ENCODE peak calls at places on chromosome 9, in five cellular contexts. H, C, F, Z and M are unnamed samples.

GRCh38 chr9:133490865-133491655 is 12.2 kb upstream of the SLC2A6 start:
- DNase-seq in H (no peak), C (peak; percentile 22), F (no peak), Z (no peak), M (no peak)

GRCh38 chr9:73153793-73154227 is 2.1 kb downstream of the ANXA1 start:
- DNase-seq in H (no peak), C (no peak), F (peak; percentile 28), Z (no peak), M (peak; percentile 8)

GRCh38 chr9:36738318-36738975 is 165.8 kb downstream of the MELK start:
- DNase-seq in H (no peak), C (no peak), F (no peak), Z (no peak), M (peak; percentile 27)

GRCh38 chr9:121661328-121661727 is 9.9 kb downstream of the DAB2IP start:
- DNase-seq in H (no peak), C (no peak), F (no peak), Z (no peak), M (no peak)

GRCh38 chr9:2159521-2160417 is 144.6 kb downstream of the SMARCA2 start:
- DNase-seq in H (no peak), C (no peak), F (no peak), Z (no peak), M (no peak)

GRCh38 chr9:129778469-129778868 is 24.5 kb upstream of the TOR1B start:
- DNase-seq in H (no peak), C (no peak), F (no peak), Z (no peak), M (no peak)

GRCh38 chr9:36392489-36392888 is 7.6 kb downstream of the RNF38 start:
- DNase-seq in H (no peak), C (no peak), F (no peak), Z (no peak), M (no peak)

GRCh38 chr9:72687331-72687730 is 165.9 kb downstream of the TMC1 start:
- DNase-seq in H (no peak), C (no peak), F (no peak), Z (no peak), M (no peak)

GRCh38 chr9:14320272-14321245 is 6.6 kb upstream of the NFIB start:
- DNase-seq in H (no peak), C (no peak), F (no peak), Z (no peak), M (peak; percentile 66)

GRCh38 chr9:98142182-98142924 is 23.3 kb upstream of the TRIM14 start:
- DNase-seq in H (peak; percentile 51), C (peak; percentile 49), F (no peak), Z (no peak), M (no peak)

GRCh38 chr9:91158946-91159345 is 202.8 kb downstream of the AUH start:
- DNase-seq in H (no peak), C (no peak), F (no peak), Z (no peak), M (no peak)

GRCh38 chr9:97923529-97924108 is 1.3 kb upstream of the TRMO start:
- DNase-seq in H (peak; percentile 78), C (peak; percentile 59), F (peak; percentile 39), Z (peak; percentile 50), M (peak; percentile 51)

GRCh38 chr9:120950421-120951388 is 24.1 kb upstream of the TRAF1 start:
- DNase-seq in H (no peak), C (no peak), F (no peak), Z (no peak), M (no peak)

GRCh38 chr9:18595597-18595996 is 121.6 kb downstream of the ADAMTSL1 start:
- DNase-seq in H (no peak), C (no peak), F (no peak), Z (no peak), M (no peak)

GRCh38 chr9:36074870-36075532 is 38.3 kb downstream of the RECK start:
- DNase-seq in H (peak; percentile 17), C (peak; percentile 30), F (no peak), Z (no peak), M (no peak)

GRCh38 chr9:78788101-78788500 is 491.2 kb downstream of the PSAT1 start:
- DNase-seq in H (no peak), C (no peak), F (no peak), Z (no peak), M (no peak)

GRCh38 chr9:135951889-135952663 is 9.1 kb downstream of the UBAC1 start:
- DNase-seq in H (no peak), C (no peak), F (peak; percentile 94), Z (no peak), M (no peak)

GRCh38 chr9:36092509-36093215 is 43.9 kb upstream of the GLIPR2 start:
- DNase-seq in H (no peak), C (no peak), F (no peak), Z (peak; percentile 65), M (no peak)

GRCh38 chr9:1083325-1083913 is 33.3 kb downstream of the DMRT2 start:
- DNase-seq in H (no peak), C (peak; percentile 4), F (no peak), Z (no peak), M (peak; percentile 15)

GRCh38 chr9:92711146-92711545 is 41.2 kb upstream of the IPPK start:
- DNase-seq in H (no peak), C (no peak), F (no peak), Z (no peak), M (no peak)

GRCh38 chr9:18543406-18543965 is 69.5 kb downstream of the ADAMTSL1 start:
- DNase-seq in H (no peak), C (peak; percentile 49), F (no peak), Z (no peak), M (no peak)

GRCh38 chr9:108517591-108518365 is 338.0 kb downstream of the ACTL7B start:
- DNase-seq in H (no peak), C (no peak), F (no peak), Z (no peak), M (no peak)

GRCh38 chr9:110040788-110041187 is 167.2 kb downstream of the C9orf152 start:
- DNase-seq in H (peak; percentile 46), C (no peak), F (no peak), Z (no peak), M (no peak)

GRCh38 chr9:95193067-95193466 is 124.4 kb downstream of the FANCC start:
- DNase-seq in H (no peak), C (no peak), F (peak; percentile 15), Z (no peak), M (peak; percentile 17)

GRCh38 chr9:88476491-88477271 is 58.3 kb upstream of the NXNL2 start:
- DNase-seq in H (no peak), C (no peak), F (no peak), Z (peak; percentile 3), M (no peak)

GRCh38 chr9:87178353-87178752 is 231.0 kb upstream of the GAS1 start:
- DNase-seq in H (no peak), C (no peak), F (no peak), Z (no peak), M (no peak)

GRCh38 chr9:93346240-93347112 is 105.0 kb upstream of the FAM120A start:
- DNase-seq in H (no peak), C (peak; percentile 80), F (no peak), Z (no peak), M (no peak)

GRCh38 chr9:8020161-8020560 is 220.6 kb upstream of the DMAC1 start:
- DNase-seq in H (no peak), C (no peak), F (no peak), Z (no peak), M (no peak)
- TF ChIP-seq SMC3 in H (no peak), C (no peak), F (no peak), Z (no peak), M (no peak)

GRCh38 chr9:68501159-68501506 is 39.5 kb downstream of the TMEM252 start:
- DNase-seq in H (no peak), C (no peak), F (no peak), Z (no peak), M (no peak)

GRCh38 chr9:68502279-68502678 is 38.4 kb downstream of the TMEM252 start:
- DNase-seq in H (no peak), C (no peak), F (no peak), Z (no peak), M (no peak)

GRCh38 chr9:68497629-68498028 is 43.1 kb downstream of the TMEM252 start:
- DNase-seq in H (no peak), C (no peak), F (no peak), Z (no peak), M (no peak)

GRCh38 chr9:68498816-68499215 is 41.9 kb downstream of the TMEM252 start:
- DNase-seq in H (no peak), C (no peak), F (no peak), Z (no peak), M (no peak)

DNA sequence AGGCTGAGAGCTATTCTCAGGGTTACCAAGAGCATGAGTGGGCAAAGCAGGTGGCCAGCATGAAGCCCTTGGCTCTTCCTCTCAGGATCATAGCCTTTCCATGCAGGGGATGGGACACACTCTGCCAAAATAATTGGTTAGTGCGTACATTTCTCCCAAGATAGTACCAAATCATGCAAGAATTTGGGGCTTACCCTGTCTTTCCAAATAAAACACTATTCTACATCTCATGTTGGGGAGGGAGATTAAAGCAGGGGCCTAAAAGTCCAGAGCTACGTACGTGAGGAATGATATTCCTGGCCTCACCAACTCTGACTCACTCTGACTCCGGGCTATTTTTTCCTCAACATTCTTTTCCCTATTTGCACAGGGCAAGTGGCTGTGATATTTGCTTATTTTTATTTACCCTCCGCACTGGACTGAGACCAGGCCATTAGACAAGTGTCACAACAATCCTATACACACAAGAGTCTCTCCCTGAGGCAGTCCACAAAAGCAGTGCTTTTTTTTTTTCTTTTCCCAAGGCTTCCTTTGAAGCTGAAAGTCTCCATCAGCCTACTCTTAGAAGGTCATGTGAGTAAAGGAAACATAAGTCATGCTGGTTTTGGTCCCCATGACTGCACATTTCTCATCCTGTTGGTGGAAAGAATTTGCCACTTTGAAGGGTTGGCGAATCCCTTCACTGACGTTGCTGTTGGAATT is 40.1 kb downstream of the TMEM252 start:
- DNase-seq in H (peak; percentile 43), C (no peak), F (no peak), Z (no peak), M (peak; percentile 27)
- TF ChIP-seq MAX in H (no peak), C (no peak), F (no peak), Z (no peak), M (no peak)

GRCh38 chr9:128340691-128341434 is 536 bp downstream of the SLC27A4 start:
- DNase-seq in H (peak; percentile 11), C (peak; percentile 69), F (no peak), Z (no peak), M (no peak)
- TF ChIP-seq SMC3 in H (no peak), C (no peak), F (no peak), Z (no peak), M (no peak)

DNA sequence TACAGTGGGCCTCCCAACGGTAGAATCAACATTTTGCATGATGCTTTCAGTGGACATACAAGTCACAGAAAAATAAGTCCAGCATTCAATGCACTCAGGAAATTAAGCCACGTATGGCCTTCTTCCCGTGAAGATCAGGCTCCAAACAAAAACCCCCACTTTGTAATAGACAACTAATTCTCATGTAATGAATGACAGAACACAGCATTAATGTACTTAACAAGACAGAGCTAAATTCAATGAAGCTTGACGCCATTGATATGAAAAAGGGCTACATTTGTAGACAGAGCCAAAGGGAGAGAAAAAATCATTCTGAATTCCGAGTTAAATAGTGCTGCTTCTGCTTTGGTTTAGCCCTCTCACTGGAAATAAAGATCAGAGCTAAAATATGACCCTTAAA is 250.6 kb downstream of the BNC2 start:
- DNase-seq in H (no peak), C (no peak), F (no peak), Z (no peak), M (no peak)
- TF ChIP-seq MAX in H (no peak), C (no peak), F (no peak), Z (no peak), M (no peak)

GRCh38 chr9:106799146-106799545 is 63.8 kb upstream of the ZNF462 start:
- DNase-seq in H (peak; percentile 2), C (no peak), F (no peak), Z (no peak), M (no peak)
- TF ChIP-seq SMC3 in H (no peak), C (no peak), F (no peak), Z (no peak), M (no peak)